ENCODE peak calls at places on chromosomes 2 and 18, in eight cellular contexts. One of them, this sample, is unnamed.

GRCh38 chr2:153543639-153544071 is 65.1 kb upstream of the RPRM start:
- DNase-seq in endothelial cell of umbilical vein: no peak
- DNase-seq in GM23248: no peak
- DNase-seq in MM.1S: no peak
- DNase-seq in IMR-90: no peak
- DNase-seq in HepG2: no peak
- DNase-seq in DND-41: no peak
- DNase-seq in neural progenitor cell: peak; percentile 26
- DNase-seq in this sample: peak; percentile 75

GRCh38 chr18:36350839-36351474 is 53.4 kb downstream of the FHOD3 start:
- DNase-seq in endothelial cell of umbilical vein: no peak
- DNase-seq in GM23248: no peak
- DNase-seq in MM.1S: no peak
- DNase-seq in IMR-90: no peak
- DNase-seq in HepG2: no peak
- DNase-seq in DND-41: no peak
- DNase-seq in neural progenitor cell: no peak
- DNase-seq in this sample: peak; percentile 10

GRCh38 chr2:140011287-140011686 is 1231.1 kb upstream of the NXPH2 start:
- DNase-seq in endothelial cell of umbilical vein: no peak
- DNase-seq in GM23248: no peak
- DNase-seq in MM.1S: no peak
- DNase-seq in IMR-90: no peak
- DNase-seq in HepG2: no peak
- DNase-seq in DND-41: no peak
- DNase-seq in neural progenitor cell: no peak
- DNase-seq in this sample: no peak

GRCh38 chr18:49021433-49022129 is 70.8 kb upstream of the SMAD7 start:
- DNase-seq in endothelial cell of umbilical vein: peak; percentile 19
- DNase-seq in GM23248: peak; percentile 61
- DNase-seq in MM.1S: peak; percentile 15
- DNase-seq in IMR-90: peak; percentile 33
- DNase-seq in HepG2: peak; percentile 82
- DNase-seq in DND-41: peak; percentile 62
- DNase-seq in neural progenitor cell: peak; percentile 40
- DNase-seq in this sample: peak; percentile 84

GRCh38 chr2:52879561-52879960 is 888.0 kb upstream of the CHAC2 start:
- DNase-seq in endothelial cell of umbilical vein: no peak
- DNase-seq in GM23248: no peak
- DNase-seq in MM.1S: no peak
- DNase-seq in IMR-90: peak; percentile 96
- DNase-seq in HepG2: no peak
- DNase-seq in DND-41: no peak
- DNase-seq in neural progenitor cell: no peak
- DNase-seq in this sample: no peak

GRCh38 chr18:6963452-6964097 is 154.0 kb downstream of the LAMA1 start:
- DNase-seq in endothelial cell of umbilical vein: no peak
- DNase-seq in GM23248: no peak
- DNase-seq in MM.1S: no peak
- DNase-seq in IMR-90: no peak
- DNase-seq in HepG2: peak; percentile 55
- DNase-seq in DND-41: no peak
- DNase-seq in neural progenitor cell: no peak
- DNase-seq in this sample: no peak

GRCh38 chr2:70046534-70046933 is 40.7 kb upstream of the PCBP1 start:
- DNase-seq in endothelial cell of umbilical vein: no peak
- DNase-seq in GM23248: no peak
- DNase-seq in MM.1S: no peak
- DNase-seq in IMR-90: no peak
- DNase-seq in HepG2: no peak
- DNase-seq in DND-41: no peak
- DNase-seq in neural progenitor cell: no peak
- DNase-seq in this sample: no peak

GRCh38 chr2:177332041-177332991 is 60.3 kb upstream of the AGPS start:
- DNase-seq in endothelial cell of umbilical vein: peak; percentile 87
- DNase-seq in GM23248: peak; percentile 87
- DNase-seq in MM.1S: peak; percentile 50
- DNase-seq in IMR-90: peak; percentile 83
- DNase-seq in HepG2: peak; percentile 74
- DNase-seq in DND-41: peak; percentile 75
- DNase-seq in neural progenitor cell: peak; percentile 69
- DNase-seq in this sample: peak; percentile 86

GRCh38 chr18:61335737-61336555 is 2.7 kb downstream of the CDH20 start:
- DNase-seq in endothelial cell of umbilical vein: no peak
- DNase-seq in GM23248: peak; percentile 24
- DNase-seq in MM.1S: no peak
- DNase-seq in IMR-90: no peak
- DNase-seq in HepG2: no peak
- DNase-seq in DND-41: no peak
- DNase-seq in neural progenitor cell: no peak
- DNase-seq in this sample: no peak

GRCh38 chr18:35983818-35984217 is 11.3 kb downstream of the RMP24 start:
- DNase-seq in endothelial cell of umbilical vein: no peak
- DNase-seq in GM23248: peak; percentile 93
- DNase-seq in MM.1S: no peak
- DNase-seq in IMR-90: peak; percentile 94
- DNase-seq in HepG2: no peak
- DNase-seq in DND-41: no peak
- DNase-seq in neural progenitor cell: no peak
- DNase-seq in this sample: no peak

GRCh38 chr2:158969717-158970521 is 1.5 kb downstream of the TANC1 start:
- DNase-seq in endothelial cell of umbilical vein: peak; percentile 73
- DNase-seq in GM23248: peak; percentile 58
- DNase-seq in MM.1S: no peak
- DNase-seq in IMR-90: peak; percentile 21
- DNase-seq in HepG2: no peak
- DNase-seq in DND-41: peak; percentile 10
- DNase-seq in neural progenitor cell: peak; percentile 41
- DNase-seq in this sample: no peak

GRCh38 chr2:3635171-3636008 is 22.6 kb upstream of the ALLC start:
- DNase-seq in endothelial cell of umbilical vein: no peak
- DNase-seq in GM23248: peak; percentile 42
- DNase-seq in MM.1S: no peak
- DNase-seq in IMR-90: no peak
- DNase-seq in HepG2: no peak
- DNase-seq in DND-41: no peak
- DNase-seq in neural progenitor cell: no peak
- DNase-seq in this sample: no peak

GRCh38 chr2:150878347-150878746 is 383.3 kb downstream of the RBM43 start:
- DNase-seq in endothelial cell of umbilical vein: no peak
- DNase-seq in GM23248: peak; percentile 74
- DNase-seq in MM.1S: no peak
- DNase-seq in IMR-90: peak; percentile 52
- DNase-seq in HepG2: peak; percentile 13
- DNase-seq in DND-41: no peak
- DNase-seq in neural progenitor cell: no peak
- DNase-seq in this sample: no peak

GRCh38 chr2:150876201-150877085 is 385.2 kb downstream of the RBM43 start:
- DNase-seq in endothelial cell of umbilical vein: no peak
- DNase-seq in GM23248: no peak
- DNase-seq in MM.1S: no peak
- DNase-seq in IMR-90: peak; percentile 76
- DNase-seq in HepG2: no peak
- DNase-seq in DND-41: no peak
- DNase-seq in neural progenitor cell: peak; percentile 3
- DNase-seq in this sample: no peak

DNA sequence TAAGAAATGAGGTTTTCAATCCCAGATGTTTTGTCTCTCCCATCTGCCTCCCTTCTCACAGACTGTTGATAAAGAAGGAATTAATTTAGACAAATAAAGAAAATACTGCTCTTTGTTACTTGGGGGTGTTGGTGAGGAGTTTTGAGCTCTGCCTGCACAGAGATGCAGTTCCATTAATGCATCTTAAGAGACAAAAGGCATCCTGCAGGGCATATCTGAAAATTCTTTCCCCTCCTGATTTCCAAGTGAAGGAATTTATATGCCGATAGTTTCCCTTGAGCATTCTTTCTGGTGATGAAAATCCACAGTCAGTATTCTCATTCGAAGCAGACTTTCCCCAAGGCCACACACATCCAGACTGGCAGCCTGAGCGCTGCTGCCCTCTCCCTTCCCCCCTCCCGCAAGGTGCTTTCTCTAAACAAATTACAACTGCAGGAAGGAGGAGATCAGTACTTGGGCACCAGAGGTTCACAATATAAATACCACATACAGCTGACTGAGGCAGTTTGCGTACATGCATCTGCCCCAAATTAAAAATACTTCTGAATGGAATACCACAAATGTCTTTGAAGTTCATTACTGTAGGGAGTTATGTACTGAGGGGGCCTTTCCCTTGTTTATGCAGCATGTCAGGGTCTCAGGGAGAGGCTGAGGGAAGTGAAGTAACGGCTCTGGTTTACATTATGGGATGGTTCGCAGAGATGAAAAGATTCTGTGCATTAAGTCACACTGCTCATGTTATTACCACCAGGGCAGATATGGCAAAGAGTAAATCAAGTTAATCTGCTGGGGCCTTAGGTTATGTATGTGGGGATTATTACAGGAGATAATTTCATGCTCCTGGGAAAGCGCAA is 385.7 kb upstream of the RND3 start:
- DNase-seq in endothelial cell of umbilical vein: no peak
- DNase-seq in GM23248: no peak
- DNase-seq in MM.1S: no peak
- DNase-seq in IMR-90: peak; percentile 35
- DNase-seq in HepG2: no peak
- DNase-seq in DND-41: peak; percentile 43
- DNase-seq in neural progenitor cell: peak; percentile 25
- DNase-seq in this sample: no peak
- H3K27ac ChIP-seq in endothelial cell of umbilical vein: no peak overlapping the region
- H3K27ac ChIP-seq in GM23248: no peak overlapping the region
- H3K27ac ChIP-seq in MM.1S: no peak overlapping the region
- H3K27ac ChIP-seq in IMR-90: peak overlapping the region; percentile 51
- H3K27ac ChIP-seq in HepG2: no peak overlapping the region
- H3K27ac ChIP-seq in DND-41: peak overlapping the region; percentile 25
- H3K27ac ChIP-seq in neural progenitor cell: no peak overlapping the region
- H3K27ac ChIP-seq in this sample: no peak overlapping the region

GRCh38 chr2:132669854-132670103 is 226 bp downstream of the LYPD1 start:
- DNase-seq in endothelial cell of umbilical vein: no peak
- DNase-seq in GM23248: peak; percentile 38
- DNase-seq in MM.1S: no peak
- DNase-seq in IMR-90: no peak
- DNase-seq in HepG2: no peak
- DNase-seq in DND-41: no peak
- DNase-seq in neural progenitor cell: peak; percentile 84
- DNase-seq in this sample: no peak
- H3K4me3 ChIP-seq in endothelial cell of umbilical vein: peak overlapping the region; percentile 75
- H3K4me3 ChIP-seq in GM23248: peak overlapping the region; percentile 65
- H3K4me3 ChIP-seq in MM.1S: no peak overlapping the region
- H3K4me3 ChIP-seq in IMR-90: peak overlapping the region; percentile 69
- H3K4me3 ChIP-seq in HepG2: no peak overlapping the region
- H3K4me3 ChIP-seq in DND-41: no peak overlapping the region
- H3K4me3 ChIP-seq in neural progenitor cell: peak overlapping the region; percentile 65
- H3K4me3 ChIP-seq in this sample: no peak overlapping the region

GRCh38 chr2:223786236-223786635 is 51.1 kb downstream of the AP1S3 start:
- DNase-seq in endothelial cell of umbilical vein: no peak
- DNase-seq in GM23248: no peak
- DNase-seq in MM.1S: no peak
- DNase-seq in IMR-90: no peak
- DNase-seq in HepG2: no peak
- DNase-seq in DND-41: no peak
- DNase-seq in neural progenitor cell: no peak
- DNase-seq in this sample: no peak

GRCh38 chr2:223787358-223787757 is 50.0 kb downstream of the AP1S3 start:
- DNase-seq in endothelial cell of umbilical vein: no peak
- DNase-seq in GM23248: no peak
- DNase-seq in MM.1S: no peak
- DNase-seq in IMR-90: no peak
- DNase-seq in HepG2: no peak
- DNase-seq in DND-41: no peak
- DNase-seq in neural progenitor cell: no peak
- DNase-seq in this sample: peak; percentile 60

GRCh38 chr2:223789423-223789822 is 48.0 kb downstream of the AP1S3 start:
- DNase-seq in endothelial cell of umbilical vein: no peak
- DNase-seq in GM23248: no peak
- DNase-seq in MM.1S: no peak
- DNase-seq in IMR-90: no peak
- DNase-seq in HepG2: peak; percentile 58
- DNase-seq in DND-41: no peak
- DNase-seq in neural progenitor cell: no peak
- DNase-seq in this sample: no peak

GRCh38 chr2:223788826-223789225 is 48.6 kb downstream of the AP1S3 start:
- DNase-seq in endothelial cell of umbilical vein: no peak
- DNase-seq in GM23248: no peak
- DNase-seq in MM.1S: no peak
- DNase-seq in IMR-90: no peak
- DNase-seq in HepG2: no peak
- DNase-seq in DND-41: no peak
- DNase-seq in neural progenitor cell: no peak
- DNase-seq in this sample: no peak

DNA sequence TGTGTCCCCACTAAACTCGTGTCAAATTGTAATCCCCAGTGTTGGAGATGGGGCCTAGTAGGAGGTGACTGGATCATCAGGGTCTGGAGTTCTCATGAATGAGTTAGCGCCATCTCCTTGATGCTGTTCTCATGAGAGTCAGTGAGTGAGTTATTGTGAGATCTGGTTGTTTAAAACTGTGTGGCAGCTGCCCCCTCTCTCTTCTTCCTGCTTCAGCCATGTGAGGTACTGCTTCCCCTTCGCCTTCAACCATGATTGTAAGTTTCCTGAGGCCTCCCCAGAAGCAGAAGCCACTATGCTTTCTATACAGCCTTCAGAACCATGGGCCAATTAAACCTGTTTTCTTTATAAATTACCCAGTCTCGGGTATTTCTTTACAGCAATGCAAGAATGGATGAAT is 50.4 kb downstream of the AP1S3 start:
- DNase-seq in endothelial cell of umbilical vein: no peak
- DNase-seq in GM23248: no peak
- DNase-seq in MM.1S: no peak
- DNase-seq in IMR-90: no peak
- DNase-seq in HepG2: no peak
- DNase-seq in DND-41: no peak
- DNase-seq in neural progenitor cell: no peak
- DNase-seq in this sample: peak; percentile 47
- H2AFZ ChIP-seq in endothelial cell of umbilical vein: no peak overlapping the region
- H2AFZ ChIP-seq in GM23248: no peak overlapping the region
- H2AFZ ChIP-seq in MM.1S: no peak overlapping the region
- H2AFZ ChIP-seq in IMR-90: no peak overlapping the region
- H2AFZ ChIP-seq in HepG2: no peak overlapping the region
- H2AFZ ChIP-seq in DND-41: no peak overlapping the region
- H2AFZ ChIP-seq in neural progenitor cell: no peak overlapping the region
- H2AFZ ChIP-seq in this sample: peak overlapping the region; percentile 57

DNA sequence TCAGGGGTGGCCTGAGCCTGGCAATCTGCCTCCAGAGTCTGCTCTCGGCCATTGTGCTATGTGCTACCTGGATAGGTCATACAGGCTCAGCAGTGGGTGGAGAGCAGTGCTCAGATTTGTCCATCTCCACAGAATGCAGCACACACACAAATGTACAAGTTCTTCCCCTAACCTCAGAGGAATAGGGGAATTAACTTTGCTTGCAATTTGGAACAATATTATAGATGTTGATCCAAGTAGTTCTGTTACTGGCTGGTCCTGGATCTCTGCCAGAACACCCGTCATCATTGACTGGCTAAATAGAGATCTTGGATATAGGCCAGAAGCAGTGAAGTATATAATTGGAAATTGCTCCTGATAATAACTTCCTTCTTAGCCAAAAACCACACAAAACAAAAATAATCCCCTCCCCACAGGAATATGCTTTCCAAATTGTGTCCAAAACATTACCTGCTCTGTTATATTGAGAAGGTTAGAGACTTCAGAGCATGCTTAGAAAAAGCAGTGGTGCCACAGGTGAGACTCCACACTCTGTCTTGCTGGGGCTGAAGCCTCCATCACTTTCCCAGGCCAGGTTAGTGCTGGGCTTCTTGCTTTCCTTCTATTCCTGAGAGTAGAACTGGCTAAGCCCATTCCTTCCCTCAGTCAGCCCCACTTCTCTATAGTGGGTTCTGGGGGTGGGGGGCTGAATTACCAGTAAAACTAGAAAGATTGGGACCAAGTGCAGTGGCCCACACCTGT is 38.8 kb downstream of the NCAPH start:
- DNase-seq in endothelial cell of umbilical vein: peak; percentile 79
- DNase-seq in GM23248: peak; percentile 38
- DNase-seq in MM.1S: no peak
- DNase-seq in IMR-90: peak; percentile 39
- DNase-seq in HepG2: no peak
- DNase-seq in DND-41: no peak
- DNase-seq in neural progenitor cell: no peak
- DNase-seq in this sample: no peak
- H3K27ac ChIP-seq in endothelial cell of umbilical vein: no peak overlapping the region
- H3K27ac ChIP-seq in GM23248: no peak overlapping the region
- H3K27ac ChIP-seq in MM.1S: no peak overlapping the region
- H3K27ac ChIP-seq in IMR-90: no peak overlapping the region
- H3K27ac ChIP-seq in HepG2: no peak overlapping the region
- H3K27ac ChIP-seq in DND-41: no peak overlapping the region
- H3K27ac ChIP-seq in neural progenitor cell: no peak overlapping the region
- H3K27ac ChIP-seq in this sample: no peak overlapping the region